ENCODE peak calls at places on chromosomes 3 and 15, in nine cellular contexts. X is HEK293T, T is fibroblast of the conjunctiva, U is pons, R is foreskin melanocyte, M is AG04449, E is caudate nucleus, B is C1 segment of cervical spinal cord, D is PC-3. A is an unnamed sample.
A peak's percentile ranks its signal among the peaks of the same experiment; 100 is the strongest.

GRCh38 chr3:103600844-103601243 is 1166.0 kb downstream of the ZPLD1 start:
- DNase-seq in X (no peak), T (no peak), U (no peak), R (no peak), M (no peak), E (no peak), B (no peak), D (no peak), A (no peak)

GRCh38 chr3:124833710-124834332 is 53.3 kb downstream of the ITGB5 start:
- DNase-seq in X (no peak), T (no peak), U (no peak), R (no peak), M (no peak), E (no peak), B (no peak), D (no peak), A (peak; percentile 54)

GRCh38 chr3:39191103-39191502 is 1.3 kb downstream of the XIRP1 start:
- DNase-seq in X (no peak), T (no peak), U (no peak), R (no peak), M (no peak), E (no peak), B (no peak), D (no peak), A (no peak)

GRCh38 chr15:25670025-25670554 is 193.0 kb downstream of the ATP10A start:
- DNase-seq in X (peak; percentile 12), T (no peak), U (no peak), R (peak; percentile 92), M (peak; percentile 23), E (peak; percentile 60), B (peak; percentile 24), D (no peak), A (peak; percentile 55)

GRCh38 chr3:126855374-126855773 is 127.5 kb upstream of the PLXNA1 start:
- DNase-seq in X (no peak), T (no peak), U (no peak), R (no peak), M (no peak), E (no peak), B (no peak), D (no peak), A (no peak)

GRCh38 chr3:6255229-6255628 is 605.7 kb upstream of the GRM7 start:
- DNase-seq in X (no peak), T (no peak), U (no peak), R (no peak), M (no peak), E (no peak), B (no peak), D (no peak), A (no peak)

GRCh38 chr3:158167737-158168469 is 58.0 kb downstream of the RSRC1 start:
- DNase-seq in X (peak; percentile 12), T (peak; percentile 93), U (no peak), R (peak; percentile 92), M (peak; percentile 96), E (no peak), B (no peak), D (peak; percentile 90), A (peak; percentile 98)

GRCh38 chr3:49602049-49602554 is 47.8 kb downstream of the BSN start:
- DNase-seq in X (no peak), T (no peak), U (no peak), R (no peak), M (no peak), E (no peak), B (no peak), D (peak; percentile 41), A (no peak)

GRCh38 chr3:70927239-70927638 is 614.8 kb upstream of the MDFIC2 start:
- DNase-seq in X (no peak), T (no peak), U (no peak), R (no peak), M (no peak), E (no peak), B (no peak), D (no peak), A (no peak)

GRCh38 chr3:4219227-4219568 is 84.0 kb upstream of the SETMAR start:
- DNase-seq in X (no peak), T (no peak), U (no peak), R (no peak), M (no peak), E (no peak), B (no peak), D (no peak), A (no peak)

GRCh38 chr3:123642957-123643330 is 58.1 kb upstream of the HACD2 start:
- DNase-seq in X (no peak), T (no peak), U (no peak), R (no peak), M (no peak), E (no peak), B (no peak), D (no peak), A (peak; percentile 24)

GRCh38 chr3:197519801-197520211 is 36.0 kb downstream of the BDH1 start:
- DNase-seq in X (no peak), T (no peak), U (no peak), R (no peak), M (no peak), E (no peak), B (no peak), D (no peak), A (no peak)

GRCh38 chr3:190125669-190126068 is 5.0 kb upstream of the P3H2 start:
- DNase-seq in X (no peak), T (no peak), U (no peak), R (no peak), M (no peak), E (no peak), B (no peak), D (no peak), A (no peak)

GRCh38 chr3:150075417-150075865 is 104.7 kb upstream of the PFN2 start:
- DNase-seq in X (no peak), T (no peak), U (no peak), R (no peak), M (no peak), E (no peak), B (no peak), D (no peak), A (no peak)

GRCh38 chr15:31977812-31978662 is 52.3 kb upstream of the CHRNA7 start:
- DNase-seq in X (peak; percentile 67), T (no peak), U (peak; percentile 31), R (no peak), M (no peak), E (peak; percentile 26), B (no peak), D (peak; percentile 52), A (peak; percentile 24)

GRCh38 chr3:65559643-65560042 is 479.1 kb downstream of the MAGI1 start:
- DNase-seq in X (no peak), T (no peak), U (no peak), R (no peak), M (no peak), E (no peak), B (no peak), D (no peak), A (no peak)

GRCh38 chr3:110027446-110027845 is 690.1 kb upstream of the DPPA4 start:
- DNase-seq in X (no peak), T (no peak), U (no peak), R (no peak), M (peak; percentile 33), E (no peak), B (no peak), D (peak; percentile 48), A (peak; percentile 74)

GRCh38 chr3:28347374-28348285 is 891 bp upstream of the ZCWPW2 start:
- DNase-seq in X (no peak), T (peak; percentile 72), U (peak; percentile 22), R (no peak), M (no peak), E (no peak), B (no peak), D (peak; percentile 13), A (peak; percentile 94)

GRCh38 chr3:118977118-118977517 is 57.5 kb downstream of the IGSF11 start:
- DNase-seq in X (no peak), T (no peak), U (no peak), R (no peak), M (no peak), E (no peak), B (no peak), D (no peak), A (no peak)

GRCh38 chr3:9884555-9885165 is 4.6 kb upstream of the CIDEC start:
- DNase-seq in X (no peak), T (peak; percentile 79), U (no peak), R (no peak), M (peak; percentile 42), E (no peak), B (no peak), D (peak; percentile 96), A (peak; percentile 77)

GRCh38 chr3:42505203-42505848 is 2.9 kb downstream of the VIPR1 start:
- DNase-seq in X (no peak), T (no peak), U (no peak), R (no peak), M (no peak), E (no peak), B (no peak), D (no peak), A (no peak)